ENCODE peak calls at places on chromosomes 11 and 22, in eight cellular contexts. F, H, W, U, L, J, Q and A are unnamed samples.

GRCh38 chr11:75516140-75516539 is 9.6 kb downstream of the GDPD5 start:
- DNase-seq in W (no peak), Q (no peak), U (no peak), L (no peak), F (no peak), J (no peak), H (no peak), A (no peak)

GRCh38 chr22:44448271-44448780 is 49.7 kb downstream of the RTL6 start:
- DNase-seq in J (no peak), W (no peak), F (no peak), L (no peak), Q (no peak), H (peak; percentile 94), U (no peak), A (no peak)

GRCh38 chr11:27274854-27275395 is 88.1 kb downstream of the CCDC34 start:
- DNase-seq in U (no peak), F (no peak), W (no peak), J (no peak), L (no peak), H (no peak), Q (no peak), A (no peak)

GRCh38 chr11:11669447-11669846 is 47.6 kb upstream of the GALNT18 start:
- DNase-seq in U (no peak), Q (peak; percentile 47), F (no peak), J (no peak), L (no peak), H (no peak), W (no peak), A (no peak)

GRCh38 chr11:11849127-11849746 is 7.5 kb downstream of the USP47 start:
- DNase-seq in J (no peak), U (peak; percentile 38), W (peak; percentile 44), H (peak; percentile 58), Q (peak; percentile 27), L (peak; percentile 48), F (peak; percentile 73), A (peak; percentile 39)

GRCh38 chr11:24198458-24198857 is 298.4 kb upstream of the LUZP2 start:
- DNase-seq in U (no peak), F (no peak), L (no peak), W (no peak), J (no peak), Q (no peak), H (no peak), A (no peak)

GRCh38 chr11:72751293-72752087 is 718 bp downstream of the ARAP1 start:
- DNase-seq in U (no peak), L (no peak), H (no peak), Q (no peak), J (no peak), F (no peak), W (peak; percentile 60), A (no peak)

GRCh38 chr22:24506802-24507438 is 11.8 kb downstream of the UPB1 start:
- DNase-seq in H (no peak), L (peak; percentile 25), Q (no peak), J (no peak), U (no peak), F (no peak), W (peak; percentile 66), A (no peak)

GRCh38 chr11:126512741-126513715 is 157.5 kb downstream of the ST3GAL4 start:
- DNase-seq in L (no peak), Q (no peak), H (no peak), J (no peak), F (no peak), U (no peak), W (no peak), A (no peak)

GRCh38 chr11:208177-208916 is 839 bp downstream of the RIC8A start:
- DNase-seq in J (peak; percentile 90), L (peak; percentile 38), Q (peak; percentile 66), F (peak; percentile 65), U (peak; percentile 94), W (peak; percentile 25), H (peak; percentile 79), A (peak; percentile 81)

GRCh38 chr11:70758206-70758605 is 359.9 kb downstream of the CTTN start:
- DNase-seq in J (no peak), H (no peak), F (no peak), Q (no peak), W (no peak), U (no peak), L (no peak), A (no peak)

GRCh38 chr22:46595545-46595944 is 24.6 kb upstream of the GRAMD4 start:
- DNase-seq in L (no peak), Q (no peak), J (no peak), H (peak; percentile 19), F (no peak), W (no peak), U (no peak), A (no peak)

GRCh38 chr11:101446238-101446637 is 137.6 kb downstream of the TRPC6 start:
- DNase-seq in J (no peak), F (no peak), Q (no peak), L (peak; percentile 55), H (no peak), U (no peak), W (no peak), A (no peak)

GRCh38 chr11:22193348-22194051 is 615 bp downstream of the ANO5 start:
- DNase-seq in L (no peak), H (peak; percentile 33), F (no peak), W (peak; percentile 28), J (peak; percentile 67), Q (peak; percentile 2), U (peak; percentile 30), A (no peak)

GRCh38 chr11:119029340-119030028 is 1.2 kb downstream of the SLC37A4 start:
- DNase-seq in Q (peak; percentile 12), W (no peak), U (peak; percentile 40), H (no peak), J (no peak), L (no peak), F (peak; percentile 50), A (no peak)

GRCh38 chr22:19495562-19496323 is 16.0 kb downstream of the CDC45 start:
- DNase-seq in W (no peak), H (no peak), F (no peak), Q (no peak), L (no peak), J (no peak), U (no peak), A (no peak)

GRCh38 chr22:39432361-39432811 is 24.4 kb upstream of the MGAT3 start:
- DNase-seq in H (no peak), W (no peak), L (no peak), U (no peak), J (no peak), Q (no peak), F (no peak), A (no peak)